ENCODE peak calls at places on chromosome 3, in seven cellular contexts. C is uterus, G is HS-5, B is fibroblast of lung, P is RWPE1, N is NCI-H460, M is SJCRH30. A is an unnamed sample.

GRCh38 chr3:65729553-65729952 is 309.2 kb downstream of the MAGI1 start:
- DNase-seq in P (no peak), B (peak; percentile 87), M (peak; percentile 68), G (no peak), C (no peak), N (no peak), A (no peak)

GRCh38 chr3:88657459-88657858 is 450.0 kb upstream of the EPHA3 start:
- DNase-seq in M (no peak), N (no peak), B (no peak), C (no peak), G (no peak), P (no peak), A (no peak)

GRCh38 chr3:134197681-134198261 is 52.9 kb downstream of the RYK start:
- DNase-seq in P (peak; percentile 68), N (peak; percentile 38), M (peak; percentile 11), B (peak; percentile 74), C (no peak), G (peak; percentile 41), A (peak; percentile 40)

GRCh38 chr3:136141891-136142290 is 54.2 kb downstream of the MSL2 start:
- DNase-seq in N (no peak), G (peak; percentile 32), P (peak; percentile 39), B (peak; percentile 67), C (no peak), M (no peak), A (no peak)

GRCh38 chr3:136819784-136820640 is 1.1 kb downstream of the SLC35G2 start:
- DNase-seq in P (peak; percentile 46), B (peak; percentile 74), N (no peak), G (no peak), M (peak; percentile 50), C (peak; percentile 35), A (peak; percentile 25)

GRCh38 chr3:29758108-29759020 is 477.5 kb downstream of the RBMS3 start:
- DNase-seq in M (no peak), N (peak; percentile 75), B (peak; percentile 90), P (peak; percentile 11), G (peak; percentile 77), C (no peak), A (no peak)

GRCh38 chr3:39499651-39500273 is 32.3 kb downstream of the MOBP start:
- DNase-seq in B (no peak), P (no peak), G (no peak), N (no peak), C (no peak), M (no peak), A (no peak)

GRCh38 chr3:134065252-134065651 is 35.5 kb upstream of the SLCO2A1 start:
- DNase-seq in G (no peak), C (no peak), M (no peak), N (no peak), P (no peak), B (no peak), A (no peak)

GRCh38 chr3:39260957-39261356 is 18.9 kb downstream of the CX3CR1 start:
- DNase-seq in M (peak; percentile 55), N (peak; percentile 90), G (peak; percentile 77), C (peak; percentile 73), P (peak; percentile 90), B (peak; percentile 81), A (peak; percentile 53)

GRCh38 chr3:134799393-134799792 is 4.3 kb downstream of the EPHB1 start:
- DNase-seq in P (no peak), G (no peak), M (no peak), B (peak; percentile 16), N (no peak), C (no peak), A (no peak)

GRCh38 chr3:140206196-140207040 is 271.4 kb downstream of the CLSTN2 start:
- DNase-seq in G (no peak), C (no peak), B (peak; percentile 53), N (no peak), P (peak; percentile 43), M (peak; percentile 58), A (no peak)

GRCh38 chr3:66010348-66011097 is 28.2 kb downstream of the MAGI1 start:
- DNase-seq in B (no peak), N (no peak), P (peak; percentile 49), C (no peak), M (no peak), G (no peak), A (no peak)